ENCODE peak calls at places on chromosomes 13 and 19, in nine cellular contexts. J is right atrium auricular region; W is IMR-90; G is left ventricle myocardium inferior; L is right cardiac atrium; Q is A549; B is suprapubic skin; S is CD8-positive, alpha-beta memory T cell; F is astrocyte. N is an unnamed sample.

GRCh38 chr13:50691682-50692263 is 151.7 kb downstream of the DLEU7 start:
- DNase-seq in J (no peak), W (no peak), G (no peak), L (no peak), Q (no peak), B (no peak), S (no peak), F (peak; percentile 49), N (no peak)

GRCh38 chr19:56110515-56111448 is 10.3 kb downstream of the ZNF787 start:
- DNase-seq in J (no peak), W (peak; percentile 39), G (peak; percentile 64), L (peak; percentile 38), Q (no peak), B (no peak), S (no peak), F (no peak), N (no peak)

GRCh38 chr13:30371649-30372265 is 50.5 kb upstream of the UBE2L5 start:
- DNase-seq in J (no peak), W (peak; percentile 82), G (no peak), L (no peak), Q (no peak), B (no peak), S (peak; percentile 83), F (peak; percentile 58), N (peak; percentile 73)

GRCh38 chr13:66556306-66556705 is 673.8 kb downstream of the PCDH9 start:
- DNase-seq in J (no peak), W (peak; percentile 16), G (no peak), L (no peak), Q (no peak), B (no peak), S (no peak), F (no peak), N (no peak)

GRCh38 chr19:2188708-2189385 is 25.1 kb downstream of the DOT1L start:
- DNase-seq in J (no peak), W (peak; percentile 86), G (no peak), L (no peak), Q (no peak), B (no peak), S (no peak), F (no peak), N (no peak)

GRCh38 chr19:17722655-17723240 is 3.5 kb downstream of the MAP1S start:
- DNase-seq in J (no peak), W (no peak), G (no peak), L (no peak), Q (no peak), B (no peak), S (no peak), F (no peak), N (no peak)

GRCh38 chr13:79874396-79875360 is 393.7 kb downstream of the NDFIP2 start:
- DNase-seq in J (no peak), W (peak; percentile 48), G (no peak), L (no peak), Q (no peak), B (no peak), S (no peak), F (peak; percentile 12), N (no peak)

GRCh38 chr19:48321372-48321621 is 4.1 kb upstream of the EMP3 start:
- DNase-seq in J (peak; percentile 97), W (peak; percentile 77), G (peak; percentile 96), L (peak; percentile 98), Q (peak; percentile 99), B (peak; percentile 99), S (peak; percentile 99), F (peak; percentile 81), N (peak; percentile 92)

GRCh38 chr13:111312944-111313590 is 7.4 kb upstream of the TEX29 start:
- DNase-seq in J (no peak), W (no peak), G (no peak), L (no peak), Q (no peak), B (no peak), S (no peak), F (no peak), N (no peak)

GRCh38 chr13:111315347-111315995 is 5.0 kb upstream of the TEX29 start:
- DNase-seq in J (no peak), W (no peak), G (no peak), L (no peak), Q (no peak), B (no peak), S (no peak), F (no peak), N (no peak)

GRCh38 chr13:111314852-111315251 is 5.6 kb upstream of the TEX29 start:
- DNase-seq in J (no peak), W (peak; percentile 49), G (no peak), L (no peak), Q (no peak), B (no peak), S (no peak), F (no peak), N (no peak)

GRCh38 chr13:111316161-111316730 is 4.2 kb upstream of the TEX29 start:
- DNase-seq in J (no peak), W (no peak), G (no peak), L (no peak), Q (no peak), B (no peak), S (no peak), F (no peak), N (no peak)

DNA sequence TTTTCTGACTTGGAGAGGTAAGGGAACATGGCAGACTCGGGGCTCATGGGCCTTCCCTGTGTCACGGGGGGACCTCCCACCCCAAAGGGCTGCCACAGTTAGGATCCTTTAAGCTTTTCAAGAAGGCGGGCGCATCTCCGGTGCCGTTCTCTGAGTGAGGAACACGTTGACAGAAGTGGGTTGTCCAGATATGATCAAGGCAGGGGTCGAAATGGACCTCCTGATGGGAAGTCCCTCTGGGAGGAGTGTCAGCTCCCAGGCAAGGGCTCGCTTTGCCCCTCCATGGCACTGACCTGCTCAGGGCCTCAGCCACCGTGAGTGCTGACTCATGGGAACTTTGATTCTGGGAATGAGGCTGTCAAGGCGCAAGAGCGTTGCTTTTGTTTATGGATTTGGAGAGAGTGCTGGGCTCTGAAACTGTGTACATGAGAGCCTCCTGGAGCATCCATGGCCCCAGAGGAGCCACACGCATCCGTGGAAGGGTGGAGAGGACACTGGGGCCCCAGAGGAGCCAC is 6.5 kb upstream of the TEX29 start:
- DNase-seq in J (no peak), W (no peak), G (no peak), L (no peak), Q (no peak), B (no peak), S (no peak), F (no peak), N (no peak)
- H3K27ac ChIP-seq in J (no peak overlapping the region), W (no peak overlapping the region), G (no peak overlapping the region), L (no peak overlapping the region), Q (no peak overlapping the region), B (no peak overlapping the region), S (no peak overlapping the region), F (no peak overlapping the region), N (no peak overlapping the region)

DNA sequence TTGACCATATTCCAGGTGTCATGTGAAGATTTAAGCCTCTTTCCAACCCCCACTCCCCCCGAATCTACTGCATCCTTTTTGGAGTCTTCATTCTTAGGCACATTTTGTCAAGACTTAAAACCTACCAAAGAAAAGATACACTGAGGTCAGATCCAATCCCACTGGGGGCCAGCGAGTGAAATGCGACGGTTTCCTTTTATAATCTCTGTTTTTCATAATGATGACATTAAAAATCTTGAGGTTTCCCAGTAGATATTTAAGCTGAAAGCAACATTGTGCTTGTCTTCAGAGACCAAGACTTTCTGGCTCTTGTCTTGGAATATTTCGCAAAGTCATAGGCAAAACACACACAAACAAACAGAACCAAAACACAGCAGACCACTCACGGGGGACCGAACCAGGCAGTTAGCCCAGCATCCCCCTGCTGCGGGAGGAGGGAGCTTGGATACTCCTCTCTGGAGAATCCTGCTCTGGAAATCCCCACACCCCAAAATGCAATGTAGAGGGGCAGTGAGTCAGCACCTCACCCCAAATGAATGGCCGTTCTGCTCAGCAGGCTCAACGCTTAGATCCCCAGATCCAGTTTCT is 521 bp upstream of the GAS6 start:
- DNase-seq in J (no peak), W (peak; percentile 33), G (no peak), L (no peak), Q (no peak), B (no peak), S (no peak), F (no peak), N (no peak)
- H3K4me3 ChIP-seq in J (peak overlapping the region; percentile 74), W (peak overlapping the region; percentile 93), G (peak overlapping the region; percentile 97), L (peak overlapping the region; percentile 79), Q (peak overlapping the region; percentile 88), B (peak overlapping the region; percentile 65), S (no peak overlapping the region), F (peak overlapping the region; percentile 85), N (peak overlapping the region; percentile 23)

DNA sequence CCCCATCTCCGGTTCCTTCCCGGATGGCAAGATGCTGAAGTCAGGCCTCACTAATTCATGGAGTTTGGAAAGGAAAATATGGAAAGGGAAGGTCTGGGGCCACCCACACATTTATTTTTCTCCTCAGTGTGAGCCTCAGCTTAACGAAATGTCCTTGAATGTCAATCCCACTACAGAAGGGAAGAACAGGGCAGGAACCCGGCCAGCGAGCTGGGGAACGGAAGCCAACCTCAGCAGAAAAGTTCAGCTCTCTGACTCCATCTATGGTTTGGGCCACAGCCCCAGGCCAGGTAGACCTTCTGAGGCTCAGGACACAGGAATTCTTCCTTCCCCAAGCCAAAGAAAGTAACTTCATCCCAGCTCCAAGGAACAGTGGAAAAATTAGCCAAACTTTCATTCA is 8.4 kb downstream of the C19orf12 start:
- DNase-seq in J (no peak), W (no peak), G (no peak), L (no peak), Q (no peak), B (no peak), S (no peak), F (no peak), N (no peak)
- H3K4me1 ChIP-seq in J (peaks cover 20% of the 10 kb centered on the region), W (no peaks in the 10 kb centered on the region), G (peaks cover 54% of the 10 kb centered on the region), L (peaks cover 6% of the 10 kb centered on the region), Q (no peaks in the 10 kb centered on the region), B (peaks cover 8% of the 10 kb centered on the region), S (peaks cover 28% of the 10 kb centered on the region), F (no peaks in the 10 kb centered on the region), N (peaks cover 7% of the 10 kb centered on the region)

GRCh38 chr19:15227261-15227660 is 5.0 kb downstream of the EPHX3 start:
- DNase-seq in J (no peak), W (no peak), G (no peak), L (no peak), Q (no peak), B (no peak), S (no peak), F (no peak), N (no peak)

GRCh38 chr19:15218501-15218900 is 13.7 kb downstream of the EPHX3 start:
- DNase-seq in J (no peak), W (no peak), G (no peak), L (no peak), Q (no peak), B (no peak), S (no peak), F (no peak), N (no peak)

GRCh38 chr19:15222738-15223648 is 9.3 kb downstream of the EPHX3 start:
- DNase-seq in J (peak; percentile 91), W (peak; percentile 95), G (peak; percentile 93), L (peak; percentile 95), Q (peak; percentile 89), B (peak; percentile 89), S (peak; percentile 78), F (peak; percentile 88), N (peak; percentile 54)

GRCh38 chr19:15225797-15226196 is 6.5 kb downstream of the EPHX3 start:
- DNase-seq in J (no peak), W (no peak), G (no peak), L (no peak), Q (no peak), B (no peak), S (no peak), F (no peak), N (no peak)

DNA sequence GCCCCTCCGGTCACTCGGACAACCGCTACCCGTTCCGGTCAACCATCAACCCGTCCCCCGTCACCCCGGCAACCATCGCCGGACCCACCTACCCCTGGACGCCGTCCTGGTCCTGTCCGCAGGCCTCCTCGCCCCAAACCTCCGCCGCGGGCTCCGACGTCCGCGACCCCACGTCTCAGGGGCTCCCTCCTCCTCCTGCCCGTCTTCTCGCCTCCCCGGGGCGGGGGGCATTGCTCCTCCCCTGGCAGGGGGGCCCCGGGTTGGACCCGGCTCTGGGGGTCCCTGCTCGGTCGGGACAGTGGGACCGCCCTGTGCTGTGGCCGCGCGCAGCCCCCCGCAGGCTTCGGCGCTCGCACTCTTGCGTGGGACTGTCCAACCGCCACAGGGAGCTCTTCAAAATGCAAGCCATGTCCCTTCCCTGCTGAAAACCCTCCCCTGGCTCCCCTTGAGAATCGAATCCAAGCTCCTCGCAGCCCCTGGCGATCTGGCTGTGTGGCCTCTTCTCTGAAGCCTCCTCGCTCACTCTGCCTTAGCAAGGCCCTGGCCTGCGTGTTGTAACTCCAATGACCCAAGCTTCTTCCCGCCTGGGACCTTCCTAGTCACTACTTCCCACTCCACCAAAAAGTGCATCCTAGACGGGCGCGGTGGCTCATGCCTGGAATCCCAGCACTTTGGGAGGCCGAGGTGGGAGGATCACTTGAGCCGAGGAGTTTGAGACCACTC is 8.4 kb downstream of the EPHX3 start:
- DNase-seq in J (peak; percentile 65), W (no peak), G (no peak), L (no peak), Q (no peak), B (no peak), S (no peak), F (no peak), N (no peak)
- H3K27ac ChIP-seq in J (peak overlapping the region; percentile 65), W (peak overlapping the region; percentile 74), G (peak overlapping the region; percentile 85), L (peak overlapping the region; percentile 55), Q (peak overlapping the region; percentile 87), B (peak overlapping the region; percentile 68), S (no peak overlapping the region), F (peak overlapping the region; percentile 75), N (no peak overlapping the region)

N was measured in effector memory CD4-positive, alpha-beta T cell.